ENCODE peak calls at places on chromosomes 11 and 22, in seven cellular contexts. I is effector memory CD8-positive, alpha-beta T cell; Y is NCI-H1048; R is CD8-positive, alpha-beta T cell; U is progenitor cell of endocrine pancreas; J is NCI-H1930; S is activated T-helper 1 cell treated with anti-CD3 and anti-CD28 coated beads, Interleukin-2, amount 50 U/mL, for 16 hours. K is an unnamed sample.
A peak's percentile ranks its signal among the peaks of the same experiment; 100 is the strongest.

GRCh38 chr22:32031466-32031865 is 11.6 kb upstream of the SLC5A1 start:
- DNase-seq in Y (no peak), I (no peak), J (no peak), U (no peak), S (no peak), R (no peak), K (no peak)

GRCh38 chr22:37781434-37782059 is 26.2 kb upstream of the GCAT start:
- DNase-seq in Y (no peak), J (no peak), U (no peak), S (no peak), I (no peak), R (no peak), K (peak; percentile 52)

GRCh38 chr11:25891960-25892359 is 440.0 kb upstream of the ANO3 start:
- DNase-seq in R (no peak), U (no peak), Y (no peak), I (no peak), S (no peak), J (no peak), K (no peak)

GRCh38 chr11:121688860-121689614 is 236.3 kb upstream of the SORL1-AS1 start:
- DNase-seq in I (no peak), U (no peak), S (no peak), R (no peak), Y (no peak), J (no peak), K (peak; percentile 68)

GRCh38 chr11:130587658-130588057 is 139.2 kb downstream of the ADAMTS15 start:
- DNase-seq in Y (no peak), J (no peak), I (no peak), U (no peak), S (no peak), R (no peak), K (no peak)

GRCh38 chr22:30557243-30557642 is 10.7 kb upstream of the SEC14L6 start:
- DNase-seq in U (no peak), S (no peak), Y (no peak), R (no peak), J (no peak), I (no peak), K (no peak)

GRCh38 chr11:79173615-79174014 is 267.2 kb downstream of the TENM4 start:
- DNase-seq in R (no peak), J (no peak), U (no peak), S (no peak), I (no peak), Y (no peak), K (peak; percentile 17)

GRCh38 chr22:24429411-24430365 is 2.3 kb downstream of the ADORA2A start:
- DNase-seq in Y (no peak), I (peak; percentile 29), R (peak; percentile 57), J (no peak), U (no peak), S (no peak), K (peak; percentile 36)

GRCh38 chr11:108967571-108967970 is 302.7 kb downstream of the DDX10 start:
- DNase-seq in R (no peak), U (no peak), Y (no peak), J (no peak), S (no peak), I (no peak), K (no peak)

GRCh38 chr22:20226077-20226716 is 41.9 kb downstream of the RTN4R start:
- DNase-seq in U (no peak), R (no peak), I (no peak), S (no peak), J (no peak), Y (no peak), K (no peak)

GRCh38 chr22:49824185-49824925 is 3.3 kb downstream of the BRD1 start:
- DNase-seq in S (no peak), U (no peak), Y (no peak), R (no peak), J (no peak), I (no peak), K (no peak)

GRCh38 chr11:46916669-46917108 is 1.7 kb downstream of the LRP4 start:
- DNase-seq in S (no peak), J (no peak), U (peak; percentile 32), I (no peak), Y (no peak), R (no peak), K (no peak)

GRCh38 chr22:39946571-39947407 is 13.4 kb upstream of the TMA7B start:
- DNase-seq in J (no peak), I (no peak), R (no peak), U (no peak), S (no peak), Y (no peak), K (no peak)

GRCh38 chr22:36413022-36413770 is 25.4 kb upstream of the MYH9 start:
- DNase-seq in I (no peak), S (no peak), J (no peak), Y (no peak), U (no peak), R (no peak), K (no peak)

GRCh38 chr22:35384973-35385588 is 4.2 kb downstream of the HMOX1 start:
- DNase-seq in R (no peak), I (no peak), U (no peak), S (no peak), Y (no peak), J (no peak), K (no peak)

GRCh38 chr11:74282421-74282820 is 29.0 kb downstream of the P4HA3 start:
- DNase-seq in S (no peak), J (no peak), U (no peak), Y (no peak), R (no peak), I (no peak), K (no peak)

GRCh38 chr11:69355346-69355940 is 61.5 kb downstream of the MYEOV start:
- DNase-seq in S (no peak), Y (no peak), I (no peak), R (no peak), U (no peak), J (no peak), K (no peak)

GRCh38 chr11:28420099-28420498 is 311.9 kb downstream of the METTL15 start:
- DNase-seq in S (no peak), U (no peak), J (no peak), R (no peak), Y (no peak), I (no peak), K (peak; percentile 10)

GRCh38 chr11:15850992-15851615 is 505.2 kb downstream of the SOX6 start:
- DNase-seq in Y (no peak), R (no peak), S (no peak), I (no peak), J (no peak), U (no peak), K (no peak)

GRCh38 chr11:63610604-63611394 is 3.4 kb downstream of the PLAAT3 start:
- DNase-seq in J (no peak), R (no peak), Y (no peak), S (no peak), U (no peak), I (no peak), K (no peak)

GRCh38 chr22:11627798-11628650 is 3900.0 kb upstream of the OR11H1 start:
- DNase-seq in R (no peak), U (no peak), Y (no peak), S (no peak), I (no peak), J (no peak), K (no peak)

GRCh38 chr22:50002791-50003190 is 9.8 kb downstream of the IL17REL start:
- DNase-seq in U (no peak), Y (no peak), S (no peak), R (no peak), I (no peak), J (no peak), K (no peak)

GRCh38 chr22:24178502-24179440 is 2.5 kb upstream of the SUSD2 start:
- DNase-seq in I (no peak), J (no peak), Y (no peak), S (no peak), R (no peak), U (no peak), K (no peak)

GRCh38 chr22:30742291-30743256 is 47.9 kb downstream of the OSBP2 start:
- DNase-seq in I (no peak), S (no peak), J (no peak), Y (no peak), R (no peak), U (no peak), K (no peak)

GRCh38 chr11:10322830-10323792 is 18.2 kb downstream of the ADM start:
- DNase-seq in R (peak; percentile 26), J (peak; percentile 17), S (no peak), Y (no peak), U (no peak), I (peak; percentile 15), K (peak; percentile 93)

GRCh38 chr11:118957549-118957948 is 1.5 kb downstream of the UPK2 start:
- DNase-seq in U (no peak), S (no peak), I (no peak), Y (no peak), R (no peak), J (no peak), K (no peak)

GRCh38 chr11:2310786-2311455 is 9.1 kb downstream of the TSPAN32 start:
- DNase-seq in I (no peak), U (no peak), R (no peak), Y (no peak), S (no peak), J (no peak), K (no peak)

GRCh38 chr11:7004482-7004881 is 15.7 kb downstream of the ZNF214 start:
- DNase-seq in R (no peak), Y (no peak), S (no peak), I (no peak), U (no peak), J (no peak), K (peak; percentile 45)

GRCh38 chr11:65625628-65626342 is 10.2 kb downstream of the PCNX3 start:
- DNase-seq in R (peak; percentile 67), I (peak; percentile 57), J (no peak), S (no peak), U (no peak), Y (no peak), K (no peak)

GRCh38 chr11:80317612-80318011 is 876.8 kb upstream of the TENM4 start:
- DNase-seq in Y (no peak), J (no peak), I (no peak), R (no peak), U (no peak), S (no peak), K (no peak)

GRCh38 chr11:80898910-80899309 is 1458.1 kb upstream of the TENM4 start:
- DNase-seq in J (no peak), S (no peak), Y (no peak), I (no peak), R (no peak), U (no peak), K (no peak)

GRCh38 chr11:47426062-47426956 is at the start of gene PSMC3:
- DNase-seq in R (peak; percentile 99), J (peak; percentile 99), I (peak; percentile 97), U (peak; percentile 98), S (peak; percentile 98), Y (peak; percentile 95), K (peak; percentile 95)

GRCh38 chr11:120710354-120711187 is 199.0 kb downstream of the GRIK4 start:
- DNase-seq in U (peak; percentile 34), J (no peak), I (no peak), R (no peak), Y (no peak), S (no peak), K (peak; percentile 79)

GRCh38 chr11:35563413-35564245 is 38.2 kb upstream of the PAMR1 start:
- DNase-seq in U (no peak), J (no peak), I (no peak), R (no peak), S (no peak), Y (no peak), K (no peak)